ENCODE peak calls at places on chromosomes 16 and 17, in seven cellular contexts. I, C, N, K, U, M and Z are unnamed samples. For H3K36me3, the result is how much of the 10 kb centered on the place peaks cover.

GRCh38 chr16:3023415-3023668 is 400 bp downstream of the HCFC1R1 start:
- DNase-seq in I (no peak), C (no peak), N (peak), K (no peak), U (no peak), M (peak), Z (peak)

GRCh38 chr17:42561908-42562844 is at the start of gene COASY:
- DNase-seq in I (peak), C (peak), N (peak), K (peak), U (peak), M (peak), Z (peak)

GRCh38 chr16:57299719-57300386 is 15.4 kb upstream of the PLLP start:
- DNase-seq in I (peak), C (peak), N (peak), K (peak), U (peak), M (peak), Z (peak)

GRCh38 chr16:72858611-72859493 is 189.1 kb downstream of the ZFHX3 start:
- DNase-seq in I (no peak), C (no peak), N (peak), K (no peak), U (no peak), M (no peak), Z (no peak)

GRCh38 chr17:82303944-82304808 is 13.2 kb downstream of the CD7 start:
- DNase-seq in I (no peak), C (no peak), N (no peak), K (no peak), U (no peak), M (no peak), Z (no peak)

GRCh38 chr16:85270365-85270764 is 158.1 kb upstream of the CIBAR2 start:
- DNase-seq in I (no peak), C (no peak), N (no peak), K (no peak), U (no peak), M (no peak), Z (no peak)

GRCh38 chr17:40038882-40039513 is 15.2 kb downstream of the MED24 start:
- DNase-seq in I (no peak), C (no peak), N (peak), K (peak), U (no peak), M (peak), Z (peak)

GRCh38 chr17:66255527-66255971 is 26.3 kb upstream of the APOH start:
- DNase-seq in I (no peak), C (peak), N (no peak), K (no peak), U (no peak), M (no peak), Z (no peak)

GRCh38 chr16:15690296-15690695 is 40.3 kb downstream of the NDE1 start:
- DNase-seq in I (no peak), C (no peak), N (no peak), K (no peak), U (no peak), M (peak), Z (no peak)

GRCh38 chr16:86405319-86405718 is 105.0 kb upstream of the FOXF1 start:
- DNase-seq in I (no peak), C (no peak), N (peak), K (no peak), U (no peak), M (no peak), Z (no peak)

GRCh38 chr17:75834279-75834920 is 9.8 kb downstream of the UNC13D start:
- DNase-seq in I (no peak), C (no peak), N (no peak), K (no peak), U (no peak), M (no peak), Z (no peak)

GRCh38 chr16:75591001-75591852 is 25.0 kb downstream of the GABARAPL2 start:
- DNase-seq in I (no peak), C (no peak), N (peak), K (peak), U (no peak), M (peak), Z (peak)

GRCh38 chr16:64391009-64391663 is 730.7 kb downstream of the CDH11 start:
- DNase-seq in I (no peak), C (no peak), N (peak), K (no peak), U (no peak), M (peak), Z (peak)

GRCh38 chr17:63695889-63696288 is 4.0 kb downstream of the LIMD2 start:
- DNase-seq in I (no peak), C (no peak), N (no peak), K (no peak), U (no peak), M (no peak), Z (no peak)
- H3K36me3 ChIP-seq in I (under half), C (under half), N (under half), K (half or more), U (half or more), M (under half), Z (under half)

GRCh38 chr17:3964203-3965122 is at the start of gene ATP2A3:
- DNase-seq in I (no peak), C (peak), N (no peak), K (no peak), U (peak), M (peak), Z (no peak)
- H3K4me3 ChIP-seq in I (peak), C (peak), N (peak), K (peak), U (peak), M (peak), Z (peak)

GRCh38 chr17:64687959-64688358 is 25.9 kb upstream of the SMURF2 start:
- DNase-seq in I (no peak), C (no peak), N (peak), K (no peak), U (no peak), M (peak), Z (peak)

GRCh38 chr17:64683791-64684190 is 21.7 kb upstream of the SMURF2 start:
- DNase-seq in I (no peak), C (no peak), N (no peak), K (no peak), U (no peak), M (peak), Z (no peak)

GRCh38 chr17:64686705-64687104 is 24.6 kb upstream of the SMURF2 start:
- DNase-seq in I (no peak), C (no peak), N (peak), K (no peak), U (no peak), M (no peak), Z (no peak)

GRCh38 chr17:64687376-64687775 is 25.3 kb upstream of the SMURF2 start:
- DNase-seq in I (no peak), C (no peak), N (no peak), K (no peak), U (no peak), M (no peak), Z (no peak)

DNA sequence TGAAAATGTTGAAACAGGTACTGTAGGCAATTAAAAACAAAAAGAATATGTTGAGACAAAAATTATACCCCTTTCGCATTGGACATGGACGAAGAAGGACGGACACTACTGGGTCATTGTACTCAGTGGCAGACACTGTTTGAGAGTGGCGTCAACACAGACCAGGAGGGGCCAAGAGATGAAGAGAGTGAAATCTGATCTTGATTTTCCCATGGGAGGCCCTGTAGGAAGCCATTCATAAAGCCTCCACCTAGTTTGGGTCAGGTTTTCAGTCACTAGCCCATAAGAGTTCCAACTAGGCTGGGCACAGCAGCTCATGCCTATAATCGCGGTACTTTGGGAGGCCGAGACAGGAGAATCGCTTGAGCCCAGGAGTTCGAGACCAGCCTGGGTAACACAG is 23.6 kb upstream of the SMURF2 start:
- DNase-seq in I (no peak), C (no peak), N (no peak), K (no peak), U (no peak), M (no peak), Z (no peak)
- H3K36me3 ChIP-seq in I (under half), C (under half), N (under half), K (under half), U (under half), M (under half), Z (under half)

DNA sequence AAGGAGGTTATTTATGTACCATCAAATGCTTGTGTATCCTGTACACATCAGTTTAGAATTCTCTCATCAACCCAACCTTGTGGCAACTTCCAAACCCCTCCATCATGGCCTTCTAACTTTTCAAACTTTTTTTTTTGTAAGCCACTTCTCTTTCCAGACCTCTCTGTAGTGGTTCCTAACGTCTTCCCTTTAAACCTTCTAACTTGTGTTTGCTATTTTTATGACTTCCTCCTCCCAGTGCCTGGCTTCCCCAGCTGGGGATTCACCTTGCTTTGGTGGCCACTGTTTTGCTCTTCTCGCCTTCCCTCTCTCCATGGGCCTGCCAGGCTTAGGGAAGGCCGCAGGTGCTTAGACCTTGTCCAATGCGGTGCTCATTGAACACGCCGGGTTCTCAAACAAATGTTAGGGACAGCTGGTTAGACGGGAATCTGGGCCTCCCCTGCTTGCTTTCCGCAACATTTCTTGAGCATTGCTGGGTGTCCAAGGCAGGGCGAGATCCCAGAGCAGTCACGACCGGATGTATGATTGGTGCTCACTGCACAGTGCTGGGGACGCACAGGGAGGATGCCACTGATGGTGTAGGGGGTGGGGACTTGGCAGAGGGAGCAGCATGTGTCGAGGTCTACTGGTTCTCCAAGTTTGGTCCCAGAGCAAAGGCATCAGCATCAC is 1.1 kb upstream of the XYLT2 start:
- DNase-seq in I (no peak), C (no peak), N (no peak), K (no peak), U (no peak), M (no peak), Z (no peak)
- H3K4me3 ChIP-seq in I (no peak), C (peak), N (no peak), K (no peak), U (peak), M (no peak), Z (no peak)

DNA sequence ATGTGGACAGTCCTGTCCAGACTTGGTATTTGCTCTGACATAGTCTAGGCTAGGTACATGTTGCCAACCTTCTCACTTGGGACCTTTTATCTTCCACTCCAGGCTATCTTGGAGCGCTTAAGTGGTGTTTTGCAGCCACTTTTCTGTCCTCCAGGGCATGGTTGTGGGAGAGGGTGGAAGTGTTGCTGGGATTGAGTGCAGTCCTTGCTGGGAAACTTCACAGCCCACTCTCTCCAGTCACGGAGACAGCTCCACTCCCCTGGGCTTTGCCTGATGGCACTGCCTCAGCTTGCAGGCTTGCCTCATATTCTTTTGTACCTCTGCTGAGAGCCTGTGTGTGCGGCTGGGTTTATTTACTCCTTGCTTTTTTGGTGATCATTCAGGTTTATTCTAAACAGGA is 17.4 kb downstream of the RPA1 start:
- DNase-seq in I (no peak), C (no peak), N (no peak), K (no peak), U (no peak), M (no peak), Z (no peak)
- H3K36me3 ChIP-seq in I (under half), C (under half), N (under half), K (half or more), U (under half), M (under half), Z (under half)

GRCh38 chr17:39027037-39027436 is 59.8 kb upstream of the FBXO47 start:
- DNase-seq in I (no peak), C (peak), N (peak), K (peak), U (no peak), M (peak), Z (no peak)
- H3K4me3 ChIP-seq in I (peak), C (peak), N (no peak), K (peak), U (peak), M (peak), Z (peak)

GRCh38 chr17:4054446-4054845 is 88.4 kb downstream of the ZZEF1 start:
- DNase-seq in I (no peak), C (no peak), N (no peak), K (no peak), U (no peak), M (no peak), Z (no peak)
- H3K36me3 ChIP-seq in I (under half), C (under half), N (under half), K (half or more), U (half or more), M (half or more), Z (under half)